ENCODE peak calls at places on chromosome 6, in six cellular contexts. One of them, this sample, is unnamed.

GRCh38 chr6:169362501-169363121 is 109.0 kb upstream of the THBS2 start:
- DNase-seq in NCI-H2107: no peak
- DNase-seq in naive thymus-derived CD8-positive, alpha-beta T cell: no peak
- DNase-seq in H9: no peak
- DNase-seq in NCI-H2029 treated with DMSO at 0.1 percent for 48 hours: no peak
- DNase-seq in WTC11: no peak
- DNase-seq in this sample: no peak

GRCh38 chr6:125843593-125843992 is 52.8 kb downstream of the NCOA7 start:
- DNase-seq in WTC11: no peak
- DNase-seq in NCI-H2029 treated with DMSO at 0.1 percent for 48 hours: no peak
- DNase-seq in naive thymus-derived CD8-positive, alpha-beta T cell: no peak
- DNase-seq in NCI-H2107: no peak
- DNase-seq in H9: no peak
- DNase-seq in this sample: no peak

GRCh38 chr6:30881987-30882763 is 2.1 kb upstream of the DDR1 start:
- DNase-seq in NCI-H2029 treated with DMSO at 0.1 percent for 48 hours: no peak
- DNase-seq in H9: peak; percentile 55
- DNase-seq in WTC11: peak; percentile 61
- DNase-seq in naive thymus-derived CD8-positive, alpha-beta T cell: no peak
- DNase-seq in NCI-H2107: no peak
- DNase-seq in this sample: no peak

GRCh38 chr6:17505062-17505476 is 95.0 kb upstream of the FAM8A1 start:
- DNase-seq in H9: no peak
- DNase-seq in NCI-H2107: no peak
- DNase-seq in naive thymus-derived CD8-positive, alpha-beta T cell: no peak
- DNase-seq in NCI-H2029 treated with DMSO at 0.1 percent for 48 hours: no peak
- DNase-seq in WTC11: no peak
- DNase-seq in this sample: no peak

GRCh38 chr6:74604279-74604678 is 601.6 kb downstream of the COL12A1 start:
- DNase-seq in NCI-H2107: no peak
- DNase-seq in naive thymus-derived CD8-positive, alpha-beta T cell: no peak
- DNase-seq in NCI-H2029 treated with DMSO at 0.1 percent for 48 hours: no peak
- DNase-seq in WTC11: no peak
- DNase-seq in H9: no peak
- DNase-seq in this sample: no peak

GRCh38 chr6:15255481-15256414 is 9.9 kb downstream of the JARID2 start:
- DNase-seq in NCI-H2029 treated with DMSO at 0.1 percent for 48 hours: no peak
- DNase-seq in WTC11: no peak
- DNase-seq in H9: no peak
- DNase-seq in NCI-H2107: no peak
- DNase-seq in naive thymus-derived CD8-positive, alpha-beta T cell: no peak
- DNase-seq in this sample: no peak

GRCh38 chr6:31172973-31173384 is 2.5 kb upstream of the POU5F1 start:
- DNase-seq in NCI-H2107: no peak
- DNase-seq in naive thymus-derived CD8-positive, alpha-beta T cell: no peak
- DNase-seq in NCI-H2029 treated with DMSO at 0.1 percent for 48 hours: no peak
- DNase-seq in WTC11: peak; percentile 91
- DNase-seq in H9: peak; percentile 96
- DNase-seq in this sample: no peak

GRCh38 chr6:141401851-141402250 is 730.9 kb upstream of the GJE1 start:
- DNase-seq in NCI-H2107: no peak
- DNase-seq in naive thymus-derived CD8-positive, alpha-beta T cell: no peak
- DNase-seq in H9: no peak
- DNase-seq in WTC11: no peak
- DNase-seq in NCI-H2029 treated with DMSO at 0.1 percent for 48 hours: no peak
- DNase-seq in this sample: no peak

GRCh38 chr6:81226957-81227356 is 525.5 kb downstream of the TENT5A start:
- DNase-seq in naive thymus-derived CD8-positive, alpha-beta T cell: no peak
- DNase-seq in NCI-H2107: no peak
- DNase-seq in WTC11: no peak
- DNase-seq in H9: no peak
- DNase-seq in NCI-H2029 treated with DMSO at 0.1 percent for 48 hours: no peak
- DNase-seq in this sample: no peak

GRCh38 chr6:39214846-39215639 is 14.2 kb downstream of the KCNK5 start:
- DNase-seq in NCI-H2029 treated with DMSO at 0.1 percent for 48 hours: peak; percentile 96
- DNase-seq in WTC11: no peak
- DNase-seq in NCI-H2107: no peak
- DNase-seq in naive thymus-derived CD8-positive, alpha-beta T cell: no peak
- DNase-seq in H9: no peak
- DNase-seq in this sample: no peak

GRCh38 chr6:24666097-24666615 is 543 bp downstream of the TDP2 start:
- DNase-seq in H9: no peak
- DNase-seq in WTC11: peak; percentile 44
- DNase-seq in NCI-H2029 treated with DMSO at 0.1 percent for 48 hours: no peak
- DNase-seq in NCI-H2107: no peak
- DNase-seq in naive thymus-derived CD8-positive, alpha-beta T cell: peak; percentile 15
- DNase-seq in this sample: no peak

GRCh38 chr6:168703970-168704369 is 263.0 kb downstream of the SMOC2 start:
- DNase-seq in NCI-H2029 treated with DMSO at 0.1 percent for 48 hours: no peak
- DNase-seq in WTC11: no peak
- DNase-seq in NCI-H2107: no peak
- DNase-seq in H9: no peak
- DNase-seq in naive thymus-derived CD8-positive, alpha-beta T cell: no peak
- DNase-seq in this sample: no peak

GRCh38 chr6:50825375-50826036 is 6.8 kb downstream of the TFAP2B start:
- DNase-seq in H9: peak; percentile 53
- DNase-seq in NCI-H2029 treated with DMSO at 0.1 percent for 48 hours: no peak
- DNase-seq in naive thymus-derived CD8-positive, alpha-beta T cell: no peak
- DNase-seq in NCI-H2107: no peak
- DNase-seq in WTC11: no peak
- DNase-seq in this sample: no peak

GRCh38 chr6:43671801-43672690 is 15.5 kb downstream of the MRPS18A start:
- DNase-seq in WTC11: no peak
- DNase-seq in NCI-H2107: no peak
- DNase-seq in H9: no peak
- DNase-seq in NCI-H2029 treated with DMSO at 0.1 percent for 48 hours: no peak
- DNase-seq in naive thymus-derived CD8-positive, alpha-beta T cell: no peak
- DNase-seq in this sample: no peak

GRCh38 chr6:162713926-162714759 is 13.4 kb downstream of the PRKN start:
- DNase-seq in NCI-H2107: no peak
- DNase-seq in H9: no peak
- DNase-seq in NCI-H2029 treated with DMSO at 0.1 percent for 48 hours: no peak
- DNase-seq in WTC11: no peak
- DNase-seq in naive thymus-derived CD8-positive, alpha-beta T cell: no peak
- DNase-seq in this sample: no peak

GRCh38 chr6:127956260-127956888 is 55.5 kb upstream of the THEMIS start:
- DNase-seq in NCI-H2107: no peak
- DNase-seq in WTC11: no peak
- DNase-seq in NCI-H2029 treated with DMSO at 0.1 percent for 48 hours: no peak
- DNase-seq in naive thymus-derived CD8-positive, alpha-beta T cell: no peak
- DNase-seq in H9: no peak
- DNase-seq in this sample: no peak

GRCh38 chr6:169663468-169663867 is 38.4 kb downstream of the WDR27 start:
- DNase-seq in NCI-H2107: no peak
- DNase-seq in WTC11: no peak
- DNase-seq in H9: no peak
- DNase-seq in NCI-H2029 treated with DMSO at 0.1 percent for 48 hours: peak; percentile 19
- DNase-seq in naive thymus-derived CD8-positive, alpha-beta T cell: no peak
- DNase-seq in this sample: no peak

This sample was measured in CD4-positive, alpha-beta memory T cell.